ENCODE peak calls at places on chromosomes 5 and 9, in eight cellular contexts. J is DMS153, Q is WTC11, Y is AG20443, L is iPS DF 6.9, I is neural crest cell, Z is spleen, R is T-helper 2 cell. C is an unnamed sample.

GRCh38 chr5:107665036-107665435 is 5.7 kb downstream of the EFNA5 start:
- DNase-seq in J (no peak), Q (no peak), Y (no peak), L (no peak), I (no peak), Z (no peak), R (no peak), C (no peak)

GRCh38 chr5:83084336-83084735 is 7.0 kb downstream of the XRCC4 start:
- DNase-seq in J (no peak), Q (no peak), Y (no peak), L (no peak), I (no peak), Z (no peak), R (no peak), C (no peak)

GRCh38 chr9:31393240-31393639 is 991.2 kb upstream of the ACO1 start:
- DNase-seq in J (no peak), Q (no peak), Y (no peak), L (no peak), I (no peak), Z (no peak), R (no peak), C (no peak)

GRCh38 chr5:132456553-132457361 is 33.8 kb downstream of the IRF1 start:
- DNase-seq in J (no peak), Q (no peak), Y (peak; percentile 82), L (no peak), I (no peak), Z (peak; percentile 95), R (no peak), C (no peak)

GRCh38 chr5:4518924-4519660 is 621.0 kb upstream of the ADAMTS16 start:
- DNase-seq in J (no peak), Q (peak; percentile 23), Y (no peak), L (no peak), I (no peak), Z (no peak), R (no peak), C (no peak)

GRCh38 chr5:83058718-83059117 is 18.5 kb downstream of the TMEM167A start:
- DNase-seq in J (no peak), Q (no peak), Y (no peak), L (no peak), I (no peak), Z (no peak), R (no peak), C (peak; percentile 15)

GRCh38 chr5:171709930-171710329 is 75.7 kb upstream of the SMIM23 start:
- DNase-seq in J (no peak), Q (no peak), Y (no peak), L (no peak), I (no peak), Z (no peak), R (no peak), C (no peak)

GRCh38 chr9:14173730-14174129 is 140.2 kb downstream of the NFIB start:
- DNase-seq in J (no peak), Q (no peak), Y (no peak), L (no peak), I (no peak), Z (no peak), R (no peak), C (no peak)

GRCh38 chr9:34559616-34560546 is 29.6 kb downstream of the CNTFR start:
- DNase-seq in J (no peak), Q (no peak), Y (peak; percentile 91), L (no peak), I (no peak), Z (no peak), R (no peak), C (peak; percentile 97)

GRCh38 chr5:31131381-31131811 is 62.1 kb upstream of the CDH6 start:
- DNase-seq in J (no peak), Q (no peak), Y (no peak), L (no peak), I (no peak), Z (no peak), R (no peak), C (peak; percentile 60)

GRCh38 chr9:86340356-86341006 is 13.7 kb downstream of the TUT7 start:
- DNase-seq in J (no peak), Q (no peak), Y (no peak), L (no peak), I (no peak), Z (no peak), R (no peak), C (no peak)

GRCh38 chr5:59584858-59585846 is 308.4 kb downstream of the PDE4D start:
- DNase-seq in J (no peak), Q (no peak), Y (no peak), L (no peak), I (no peak), Z (no peak), R (no peak), C (no peak)

GRCh38 chr9:131402073-131402472 is 8.2 kb downstream of the PRRC2B start:
- DNase-seq in J (no peak), Q (no peak), Y (no peak), L (no peak), I (no peak), Z (no peak), R (no peak), C (no peak)

GRCh38 chr9:70534471-70534870 is 120.0 kb upstream of the KLF9 start:
- DNase-seq in J (no peak), Q (no peak), Y (no peak), L (no peak), I (no peak), Z (no peak), R (no peak), C (no peak)

GRCh38 chr5:136766456-136766855 is 401.1 kb upstream of the TRPC7 start:
- DNase-seq in J (no peak), Q (no peak), Y (peak; percentile 31), L (no peak), I (no peak), Z (no peak), R (no peak), C (no peak)

GRCh38 chr9:131473891-131474290 is 28.8 kb upstream of the POMT1 start:
- DNase-seq in J (no peak), Q (no peak), Y (no peak), L (no peak), I (no peak), Z (peak; percentile 43), R (no peak), C (no peak)

GRCh38 chr5:88262116-88262515 is 6.5 kb downstream of the TMEM161B start:
- DNase-seq in J (no peak), Q (no peak), Y (no peak), L (no peak), I (no peak), Z (no peak), R (no peak), C (no peak)

GRCh38 chr5:153546566-153546965 is 56.1 kb downstream of the GRIA1 start:
- DNase-seq in J (no peak), Q (no peak), Y (peak; percentile 40), L (no peak), I (no peak), Z (no peak), R (no peak), C (no peak)

GRCh38 chr5:169287529-169287928 is 13.4 kb downstream of the SLIT3 start:
- DNase-seq in J (no peak), Q (no peak), Y (no peak), L (no peak), I (no peak), Z (no peak), R (no peak), C (no peak)

GRCh38 chr5:15694694-15695093 is 194.7 kb downstream of the FBXL7 start:
- DNase-seq in J (no peak), Q (no peak), Y (peak; percentile 50), L (no peak), I (no peak), Z (no peak), R (no peak), C (peak; percentile 60)

GRCh38 chr9:18263367-18263766 is 210.6 kb upstream of the ADAMTSL1 start:
- DNase-seq in J (no peak), Q (no peak), Y (no peak), L (peak; percentile 7), I (no peak), Z (no peak), R (no peak), C (no peak)

GRCh38 chr5:36156619-36157018 is 4.7 kb downstream of the SKP2 start:
- DNase-seq in J (no peak), Q (no peak), Y (peak; percentile 70), L (no peak), I (no peak), Z (no peak), R (no peak), C (no peak)

GRCh38 chr5:133992429-133993151 is 12.2 kb downstream of the VDAC1 start:
- DNase-seq in J (no peak), Q (no peak), Y (no peak), L (no peak), I (no peak), Z (no peak), R (no peak), C (peak; percentile 21)

GRCh38 chr5:125410501-125411162 is 664.2 kb upstream of the ZNF608 start:
- DNase-seq in J (no peak), Q (no peak), Y (peak; percentile 35), L (no peak), I (no peak), Z (no peak), R (no peak), C (peak; percentile 64)

GRCh38 chr9:138025908-138026307 is 148.3 kb downstream of the CACNA1B start:
- DNase-seq in J (no peak), Q (no peak), Y (no peak), L (no peak), I (no peak), Z (peak; percentile 29), R (no peak), C (no peak)

GRCh38 chr9:27432308-27432707 is 91.8 kb upstream of the IFNK start:
- DNase-seq in J (no peak), Q (no peak), Y (no peak), L (no peak), I (no peak), Z (no peak), R (no peak), C (no peak)

GRCh38 chr5:95331358-95331757 is 46.5 kb upstream of the MCTP1 start:
- DNase-seq in J (no peak), Q (no peak), Y (no peak), L (no peak), I (no peak), Z (no peak), R (no peak), C (no peak)